ENCODE peak calls at places on chromosomes 13 and 19, in five cellular contexts. One of them, this sample, is unnamed.

GRCh38 chr13:23753523-23753922 is 135.7 kb downstream of the MIPEP start:
- DNase-seq in transverse colon: no peak
- DNase-seq in CD8-positive, alpha-beta T cell: no peak
- DNase-seq in anterior cingulate cortex: no peak
- DNase-seq in activated CD4-positive, CD25-positive, alpha-beta regulatory T cell treated with anti-CD3 and anti-CD28 coated beads, Interleukin-2, amount 50 U/mL, for 16 hours: no peak
- DNase-seq in this sample: no peak

GRCh38 chr19:29841559-29842367 is 30.0 kb downstream of the CCNE1 start:
- DNase-seq in transverse colon: no peak
- DNase-seq in CD8-positive, alpha-beta T cell: no peak
- DNase-seq in anterior cingulate cortex: peak; percentile 72
- DNase-seq in activated CD4-positive, CD25-positive, alpha-beta regulatory T cell treated with anti-CD3 and anti-CD28 coated beads, Interleukin-2, amount 50 U/mL, for 16 hours: no peak
- DNase-seq in this sample: no peak

GRCh38 chr13:53250272-53250875 is 221.8 kb downstream of the OLFM4 start:
- DNase-seq in transverse colon: no peak
- DNase-seq in CD8-positive, alpha-beta T cell: no peak
- DNase-seq in anterior cingulate cortex: peak; percentile 66
- DNase-seq in activated CD4-positive, CD25-positive, alpha-beta regulatory T cell treated with anti-CD3 and anti-CD28 coated beads, Interleukin-2, amount 50 U/mL, for 16 hours: no peak
- DNase-seq in this sample: peak; percentile 75

GRCh38 chr13:107457686-107458085 is 757.6 kb downstream of the LIG4 start:
- DNase-seq in transverse colon: no peak
- DNase-seq in CD8-positive, alpha-beta T cell: no peak
- DNase-seq in anterior cingulate cortex: no peak
- DNase-seq in activated CD4-positive, CD25-positive, alpha-beta regulatory T cell treated with anti-CD3 and anti-CD28 coated beads, Interleukin-2, amount 50 U/mL, for 16 hours: no peak
- DNase-seq in this sample: no peak

GRCh38 chr19:18109731-18110671 is 12.4 kb downstream of the MAST3 start:
- DNase-seq in transverse colon: peak; percentile 77
- DNase-seq in CD8-positive, alpha-beta T cell: peak; percentile 72
- DNase-seq in anterior cingulate cortex: no peak
- DNase-seq in activated CD4-positive, CD25-positive, alpha-beta regulatory T cell treated with anti-CD3 and anti-CD28 coated beads, Interleukin-2, amount 50 U/mL, for 16 hours: no peak
- DNase-seq in this sample: no peak

GRCh38 chr13:31009166-31009565 is 76.7 kb downstream of the TEX26 start:
- DNase-seq in transverse colon: no peak
- DNase-seq in CD8-positive, alpha-beta T cell: no peak
- DNase-seq in anterior cingulate cortex: no peak
- DNase-seq in activated CD4-positive, CD25-positive, alpha-beta regulatory T cell treated with anti-CD3 and anti-CD28 coated beads, Interleukin-2, amount 50 U/mL, for 16 hours: no peak
- DNase-seq in this sample: peak; percentile 41

GRCh38 chr19:38196245-38196837 is 27.7 kb downstream of the DPF1 start:
- DNase-seq in transverse colon: no peak
- DNase-seq in CD8-positive, alpha-beta T cell: no peak
- DNase-seq in anterior cingulate cortex: no peak
- DNase-seq in activated CD4-positive, CD25-positive, alpha-beta regulatory T cell treated with anti-CD3 and anti-CD28 coated beads, Interleukin-2, amount 50 U/mL, for 16 hours: no peak
- DNase-seq in this sample: no peak

GRCh38 chr13:67001363-67001762 is 228.8 kb downstream of the PCDH9 start:
- DNase-seq in transverse colon: no peak
- DNase-seq in CD8-positive, alpha-beta T cell: no peak
- DNase-seq in anterior cingulate cortex: peak; percentile 70
- DNase-seq in activated CD4-positive, CD25-positive, alpha-beta regulatory T cell treated with anti-CD3 and anti-CD28 coated beads, Interleukin-2, amount 50 U/mL, for 16 hours: no peak
- DNase-seq in this sample: no peak

GRCh38 chr13:79185580-79185979 is 220.5 kb downstream of the RBM26 start:
- DNase-seq in transverse colon: no peak
- DNase-seq in CD8-positive, alpha-beta T cell: no peak
- DNase-seq in anterior cingulate cortex: no peak
- DNase-seq in activated CD4-positive, CD25-positive, alpha-beta regulatory T cell treated with anti-CD3 and anti-CD28 coated beads, Interleukin-2, amount 50 U/mL, for 16 hours: no peak
- DNase-seq in this sample: no peak

GRCh38 chr13:106610511-106610910 is 42.6 kb upstream of the ARGLU1 start:
- DNase-seq in transverse colon: no peak
- DNase-seq in CD8-positive, alpha-beta T cell: no peak
- DNase-seq in anterior cingulate cortex: no peak
- DNase-seq in activated CD4-positive, CD25-positive, alpha-beta regulatory T cell treated with anti-CD3 and anti-CD28 coated beads, Interleukin-2, amount 50 U/mL, for 16 hours: no peak
- DNase-seq in this sample: no peak

GRCh38 chr13:101527130-101527529 is 74.7 kb downstream of the ITGBL1 start:
- DNase-seq in transverse colon: no peak
- DNase-seq in CD8-positive, alpha-beta T cell: no peak
- DNase-seq in anterior cingulate cortex: no peak
- DNase-seq in activated CD4-positive, CD25-positive, alpha-beta regulatory T cell treated with anti-CD3 and anti-CD28 coated beads, Interleukin-2, amount 50 U/mL, for 16 hours: no peak
- DNase-seq in this sample: no peak

This sample was measured in cerebellum.